ENCODE peak calls at places on chromosomes 3 and 15, in four cellular contexts. E is IMR-90, G is H9, V is mesenchymal stem cell. J is an unnamed sample.

GRCh38 chr3:47661121-47661752 is 82.6 kb upstream of the CSPG5 start:
- DNase-seq in E (peak; percentile 85), G (no peak), V (peak; percentile 78), J (no peak)

GRCh38 chr15:34853001-34853758 is 57.8 kb upstream of the ACTC1 start:
- DNase-seq in V (peak; percentile 3), G (no peak), E (peak; percentile 58), J (peak; percentile 46)

GRCh38 chr15:60695713-60696522 is 217.0 kb upstream of the ICE2 start:
- DNase-seq in G (no peak), V (peak; percentile 46), E (peak; percentile 71), J (no peak)

GRCh38 chr15:40092416-40093223 is 16.1 kb downstream of the BMF start:
- DNase-seq in G (no peak), E (peak; percentile 86), V (peak; percentile 96), J (no peak)

GRCh38 chr3:53938645-53939044 is 47.0 kb upstream of the SELENOK start:
- DNase-seq in E (peak; percentile 52), V (peak; percentile 46), G (peak; percentile 44), J (no peak)

GRCh38 chr15:60392986-60393811 is 4.6 kb downstream of the ANXA2 start:
- DNase-seq in G (no peak), V (peak; percentile 98), E (peak; percentile 98), J (peak; percentile 75)

GRCh38 chr3:151301787-151302186 is 14.8 kb downstream of the GPR87 start:
- DNase-seq in G (no peak), V (peak; percentile 73), E (peak; percentile 91), J (no peak)

GRCh38 chr3:69204315-69204957 is 82.0 kb upstream of the LMOD3 start:
- DNase-seq in E (peak; percentile 22), V (no peak), G (no peak), J (no peak)

GRCh38 chr15:38440353-38441129 is 13.4 kb upstream of the FAM98B start:
- DNase-seq in V (peak; percentile 67), E (peak; percentile 62), G (peak; percentile 70), J (peak; percentile 85)

GRCh38 chr15:41820791-41821423 is 7.0 kb upstream of the JMJD7 start:
- DNase-seq in E (no peak), V (no peak), G (no peak), J (no peak)

GRCh38 chr3:186882881-186883685 is 40.6 kb downstream of the ADIPOQ start:
- DNase-seq in E (peak; percentile 77), V (peak; percentile 85), G (no peak), J (peak; percentile 45)

GRCh38 chr15:25189551-25189950 is 234.8 kb downstream of the SNRPN start:
- DNase-seq in V (no peak), G (no peak), E (no peak), J (no peak)

GRCh38 chr3:37056826-37057225 is 63.5 kb downstream of the MLH1 start:
- DNase-seq in G (no peak), E (peak; percentile 12), V (no peak), J (no peak)

GRCh38 chr15:90982135-90982534 is 12.2 kb downstream of the PRC1 start:
- DNase-seq in G (no peak), V (no peak), E (peak; percentile 71), J (no peak)

GRCh38 chr3:27960133-27960532 is 238.0 kb upstream of the EOMES start:
- DNase-seq in V (no peak), E (peak; percentile 1), G (no peak), J (no peak)

GRCh38 chr3:63473641-63474166 is 178.8 kb upstream of the SNTN start:
- DNase-seq in G (no peak), E (no peak), V (no peak), J (no peak)

GRCh38 chr3:193842832-193843446 is 249.9 kb downstream of the OPA1 start:
- DNase-seq in V (no peak), G (no peak), E (no peak), J (no peak)

GRCh38 chr3:106004841-106005240 is 136.0 kb upstream of the CBLB start:
- DNase-seq in G (no peak), E (no peak), V (no peak), J (no peak)

GRCh38 chr15:78239811-78240210 is 5.4 kb upstream of the ACSBG1 start:
- DNase-seq in E (no peak), G (peak; percentile 28), V (no peak), J (no peak)
- H3K4me1 ChIP-seq in E (no peaks in the 10 kb centered on the region), G (peaks cover 4% of the 10 kb centered on the region), V (peaks cover 14% of the 10 kb centered on the region), J (peaks cover 7% of the 10 kb centered on the region)

DNA sequence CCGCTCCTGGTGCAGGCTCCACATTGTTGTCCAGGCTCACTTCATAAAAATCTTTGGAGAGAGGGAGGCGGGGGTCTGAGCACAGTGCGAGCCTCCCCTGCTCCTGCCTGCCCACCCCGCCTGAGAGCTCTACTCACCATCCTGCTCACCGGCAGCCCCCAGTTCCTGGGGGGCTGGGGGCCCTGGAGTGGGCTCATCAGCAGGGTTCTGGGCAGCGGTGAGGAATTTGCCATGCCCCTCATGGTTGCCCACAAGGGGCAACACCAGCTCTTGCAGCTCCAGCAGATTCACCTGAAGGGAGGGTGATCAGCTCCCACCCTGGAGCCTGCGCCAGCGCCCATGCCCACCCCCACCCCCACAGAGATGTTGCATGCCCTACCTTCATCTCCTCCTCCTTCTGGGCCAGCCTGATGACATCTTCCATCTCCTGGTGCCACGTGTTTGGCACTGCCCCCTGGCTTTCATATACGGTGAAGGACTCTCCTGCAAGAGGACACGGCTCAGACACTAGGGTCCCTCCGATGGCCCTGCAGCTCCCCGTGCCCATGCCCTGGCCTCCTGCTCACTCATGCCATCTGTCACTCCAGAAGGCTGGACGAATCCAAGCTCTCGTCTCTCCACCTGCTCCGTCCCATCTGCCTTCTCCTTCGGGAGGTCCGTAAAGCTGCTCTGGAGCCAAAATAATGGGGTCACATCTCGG is 162.1 kb downstream of the TBC1D2B start:
- DNase-seq in V (no peak), G (peak; percentile 17), E (no peak), J (no peak)
- H2BK5ac ChIP-seq in V (no peak overlapping the region), G (no peak overlapping the region), E (no peak overlapping the region), J (no peak overlapping the region)

GRCh38 chr15:92833493-92834271 is 66.4 kb upstream of the CHD2 start:
- DNase-seq in V (no peak), E (no peak), G (no peak), J (no peak)
- H2BK120ac ChIP-seq in V (no peak overlapping the region), E (peak overlapping the region; percentile 25), G (no peak overlapping the region), J (no peak overlapping the region)

DNA sequence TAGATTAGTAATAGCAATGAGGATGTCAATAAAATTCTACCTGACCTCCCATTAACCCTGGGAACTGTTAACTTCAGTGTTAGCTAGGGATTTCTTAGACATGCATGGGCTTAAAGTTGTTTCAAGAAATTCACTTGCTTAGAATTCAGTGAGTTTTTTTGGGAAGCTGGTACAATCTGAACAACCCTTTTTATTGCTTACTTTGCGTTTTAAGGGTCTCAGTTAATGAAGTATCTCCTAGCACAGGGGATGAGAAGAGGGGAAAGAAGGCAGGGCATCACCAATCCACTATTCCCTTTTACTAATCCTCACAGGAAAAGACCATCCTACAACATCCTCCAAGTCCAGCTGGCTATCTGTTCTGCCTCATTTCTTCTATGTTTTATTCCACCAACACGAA is 334.9 kb downstream of the MAGI1 start:
- DNase-seq in V (no peak), G (no peak), E (no peak), J (no peak)
- H3K4me1 ChIP-seq in V (no peaks in the 10 kb centered on the region), G (peaks cover 2% of the 10 kb centered on the region), E (peaks cover 4% of the 10 kb centered on the region), J (no peaks in the 10 kb centered on the region)

GRCh38 chr3:49723301-49723630 is 485 bp downstream of the GMPPB start:
- DNase-seq in E (peak; percentile 37), G (peak; percentile 73), V (peak; percentile 60), J (peak; percentile 61)
- H2BK5ac ChIP-seq in E (peak overlapping the region; percentile 60), G (no peak overlapping the region), V (no peak overlapping the region), J (no peak overlapping the region)

DNA sequence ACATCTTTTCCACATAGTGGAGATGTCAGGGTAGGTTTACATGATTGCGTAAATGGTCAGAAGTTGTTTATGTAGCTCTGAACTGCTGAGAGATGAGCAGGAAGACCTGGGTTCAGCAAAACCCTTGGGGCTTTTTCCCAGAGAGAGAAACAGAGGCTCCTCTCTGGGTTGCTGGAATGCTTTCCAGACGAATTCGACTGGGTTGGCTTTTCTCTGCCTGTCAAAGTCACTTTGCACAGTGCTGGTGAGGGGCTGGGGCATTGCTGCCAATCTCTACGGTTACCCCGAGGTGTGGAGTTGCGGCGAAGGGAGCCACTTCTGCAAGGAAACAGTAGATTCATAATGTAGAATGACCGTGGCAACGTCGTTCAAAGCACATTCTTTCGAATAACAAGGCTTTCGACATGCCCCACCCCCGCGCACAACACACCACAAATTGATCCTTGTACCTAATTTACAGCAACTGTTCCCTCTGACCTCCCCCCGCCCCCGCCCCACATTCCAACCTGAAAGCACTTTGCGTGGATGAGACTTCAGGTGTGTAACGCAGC is 950 bp upstream of the CNTN4 start:
- DNase-seq in V (peak; percentile 95), E (no peak), G (peak; percentile 29), J (no peak)
- H2BK120ac ChIP-seq in V (peak overlapping the region; percentile 56), E (no peak overlapping the region), G (no peak overlapping the region), J (no peak overlapping the region)

GRCh38 chr3:170714562-170715535 is 129.0 kb upstream of the SLC7A14 start:
- DNase-seq in G (no peak), E (peak; percentile 88), V (peak; percentile 79), J (no peak)

GRCh38 chr3:170712336-170712735 is 126.5 kb upstream of the SLC7A14 start:
- DNase-seq in E (peak; percentile 41), V (no peak), G (no peak), J (no peak)

GRCh38 chr3:170714151-170714550 is 128.3 kb upstream of the SLC7A14 start:
- DNase-seq in V (peak; percentile 75), E (peak; percentile 82), G (no peak), J (no peak)

GRCh38 chr3:170712798-170713197 is 126.9 kb upstream of the SLC7A14 start:
- DNase-seq in G (no peak), V (no peak), E (no peak), J (no peak)

DNA sequence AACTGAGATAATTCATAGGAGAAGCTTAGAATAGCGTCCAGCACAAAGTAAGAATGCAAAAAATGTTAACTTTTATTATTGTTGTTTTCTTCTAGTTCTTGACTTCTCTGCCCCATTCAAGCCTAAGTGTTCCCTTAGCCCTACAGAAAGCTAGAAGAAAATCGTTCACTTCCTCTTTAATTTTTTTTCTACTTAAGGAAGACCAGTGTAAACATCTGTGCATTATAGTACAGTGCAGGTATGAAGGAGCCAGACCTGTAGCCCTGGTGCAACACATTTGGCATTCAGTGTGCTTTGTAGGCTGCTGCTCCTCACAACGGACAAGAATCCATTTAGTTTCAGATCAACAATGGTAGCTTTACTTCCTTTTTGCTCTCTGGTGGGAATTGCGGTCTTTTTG is 127.8 kb upstream of the SLC7A14 start:
- DNase-seq in E (no peak), G (no peak), V (peak; percentile 18), J (no peak)
- H3K4me1 ChIP-seq in E (peaks cover 13% of the 10 kb centered on the region), G (no peaks in the 10 kb centered on the region), V (peaks cover 3% of the 10 kb centered on the region), J (no peaks in the 10 kb centered on the region)